ENCODE peak calls at places on chromosomes 5 and 9, in four cellular contexts. One of them, this sample, is unnamed.

GRCh38 chr9:112868461-112868860 is 22.2 kb downstream of the SLC46A2 start:
- DNase-seq in pancreas: no peak
- DNase-seq in stomach: no peak
- DNase-seq in tibial artery: no peak
- DNase-seq in this sample: no peak

GRCh38 chr9:14346301-14346721 is 32.4 kb upstream of the NFIB start:
- DNase-seq in pancreas: no peak
- DNase-seq in stomach: no peak
- DNase-seq in tibial artery: peak; percentile 41
- DNase-seq in this sample: peak; percentile 29

GRCh38 chr5:67182406-67182805 is 14.2 kb downstream of the CD180 start:
- DNase-seq in pancreas: no peak
- DNase-seq in stomach: no peak
- DNase-seq in tibial artery: peak; percentile 73
- DNase-seq in this sample: no peak

GRCh38 chr5:135242496-135243193 is 156.4 kb downstream of the MACROH2A1 start:
- DNase-seq in pancreas: no peak
- DNase-seq in stomach: peak; percentile 25
- DNase-seq in tibial artery: peak; percentile 64
- DNase-seq in this sample: no peak

GRCh38 chr5:127038550-127038949 is 8.2 kb upstream of the MARCHF3 start:
- DNase-seq in pancreas: no peak
- DNase-seq in stomach: no peak
- DNase-seq in tibial artery: no peak
- DNase-seq in this sample: no peak

GRCh38 chr5:62731011-62731410 is 152.4 kb downstream of the LRRC70 start:
- DNase-seq in pancreas: no peak
- DNase-seq in stomach: no peak
- DNase-seq in tibial artery: no peak
- DNase-seq in this sample: no peak

GRCh38 chr9:133955821-133956411 is 36.2 kb downstream of the VAV2 start:
- DNase-seq in pancreas: peak; percentile 67
- DNase-seq in stomach: no peak
- DNase-seq in tibial artery: no peak
- DNase-seq in this sample: no peak

GRCh38 chr9:126947529-126947928 is 32.9 kb downstream of the RALGPS1 start:
- DNase-seq in pancreas: no peak
- DNase-seq in stomach: no peak
- DNase-seq in tibial artery: no peak
- DNase-seq in this sample: no peak

GRCh38 chr9:95627802-95628201 is 111.0 kb upstream of the PTCH1 start:
- DNase-seq in pancreas: no peak
- DNase-seq in stomach: no peak
- DNase-seq in tibial artery: no peak
- DNase-seq in this sample: no peak

GRCh38 chr9:79263666-79264460 is 307.9 kb upstream of the TLE4 start:
- DNase-seq in pancreas: no peak
- DNase-seq in stomach: no peak
- DNase-seq in tibial artery: peak; percentile 44
- DNase-seq in this sample: no peak

GRCh38 chr5:142685418-142686209 is at the start of gene FGF1:
- DNase-seq in pancreas: no peak
- DNase-seq in stomach: no peak
- DNase-seq in tibial artery: no peak
- DNase-seq in this sample: no peak

GRCh38 chr5:39599721-39600431 is 175.1 kb upstream of the DAB2 start:
- DNase-seq in pancreas: no peak
- DNase-seq in stomach: no peak
- DNase-seq in tibial artery: no peak
- DNase-seq in this sample: no peak

GRCh38 chr9:1007312-1007711 is 30.9 kb downstream of the DMRT3 start:
- DNase-seq in pancreas: no peak
- DNase-seq in stomach: no peak
- DNase-seq in tibial artery: no peak
- DNase-seq in this sample: no peak

GRCh38 chr5:135322271-135322670 is 76.8 kb downstream of the MACROH2A1 start:
- DNase-seq in pancreas: no peak
- DNase-seq in stomach: no peak
- DNase-seq in tibial artery: no peak
- DNase-seq in this sample: no peak

GRCh38 chr5:39164016-39164415 is 55.3 kb downstream of the FYB1 start:
- DNase-seq in pancreas: no peak
- DNase-seq in stomach: no peak
- DNase-seq in tibial artery: peak; percentile 22
- DNase-seq in this sample: no peak

GRCh38 chr5:264346-264745 is 7.1 kb upstream of the PDCD6 start:
- DNase-seq in pancreas: no peak
- DNase-seq in stomach: no peak
- DNase-seq in tibial artery: no peak
- DNase-seq in this sample: no peak

GRCh38 chr5:104538835-104539234 is 976.2 kb upstream of the NUDT12 start:
- DNase-seq in pancreas: no peak
- DNase-seq in stomach: no peak
- DNase-seq in tibial artery: no peak
- DNase-seq in this sample: no peak

GRCh38 chr9:16180546-16180945 is 627.7 kb downstream of the CCDC171 start:
- DNase-seq in pancreas: no peak
- DNase-seq in stomach: no peak
- DNase-seq in tibial artery: no peak
- DNase-seq in this sample: no peak

GRCh38 chr5:126811515-126812198 is 34.7 kb downstream of the LMNB1 start:
- DNase-seq in pancreas: no peak
- DNase-seq in stomach: no peak
- DNase-seq in tibial artery: no peak
- DNase-seq in this sample: no peak

GRCh38 chr5:61344187-61344944 is 12.3 kb downstream of the ZSWIM6 start:
- DNase-seq in pancreas: peak; percentile 69
- DNase-seq in stomach: no peak
- DNase-seq in tibial artery: no peak
- DNase-seq in this sample: no peak

GRCh38 chr9:91043041-91043740 is 241.6 kb downstream of the SYK start:
- DNase-seq in pancreas: no peak
- DNase-seq in stomach: no peak
- DNase-seq in tibial artery: no peak
- DNase-seq in this sample: no peak

GRCh38 chr5:149697001-149697400 is 33.1 kb upstream of the PPARGC1B start:
- DNase-seq in pancreas: no peak
- DNase-seq in stomach: no peak
- DNase-seq in tibial artery: no peak
- DNase-seq in this sample: no peak

GRCh38 chr9:113873926-113874325 is 2.2 kb upstream of the ZNF618 start:
- DNase-seq in pancreas: no peak
- DNase-seq in stomach: no peak
- DNase-seq in tibial artery: no peak
- DNase-seq in this sample: no peak

GRCh38 chr5:10729320-10730133 is 31.5 kb downstream of the DAP start:
- DNase-seq in pancreas: no peak
- DNase-seq in stomach: no peak
- DNase-seq in tibial artery: no peak
- DNase-seq in this sample: no peak

GRCh38 chr5:72397836-72398235 is 77.7 kb downstream of the PTCD2 start:
- DNase-seq in pancreas: no peak
- DNase-seq in stomach: no peak
- DNase-seq in tibial artery: no peak
- DNase-seq in this sample: no peak

GRCh38 chr5:407801-408268 is 35.1 kb upstream of the EXOC3 start:
- DNase-seq in pancreas: no peak
- DNase-seq in stomach: peak; percentile 17
- DNase-seq in tibial artery: no peak
- DNase-seq in this sample: peak; percentile 21

GRCh38 chr9:137397675-137398423 is 25.1 kb downstream of the EXD3 start:
- DNase-seq in pancreas: no peak
- DNase-seq in stomach: no peak
- DNase-seq in tibial artery: no peak
- DNase-seq in this sample: no peak

GRCh38 chr9:70043285-70043684 is 363 bp upstream of the MAMDC2 start:
- DNase-seq in pancreas: no peak
- DNase-seq in stomach: no peak
- DNase-seq in tibial artery: no peak
- DNase-seq in this sample: no peak

GRCh38 chr9:120708526-120709224 is 5.6 kb downstream of the MEGF9 start:
- DNase-seq in pancreas: no peak
- DNase-seq in stomach: no peak
- DNase-seq in tibial artery: no peak
- DNase-seq in this sample: no peak

GRCh38 chr5:162768962-162769464 is 668.4 kb upstream of the CCNG1 start:
- DNase-seq in pancreas: no peak
- DNase-seq in stomach: no peak
- DNase-seq in tibial artery: no peak
- DNase-seq in this sample: no peak

GRCh38 chr9:105154723-105155191 is 89.7 kb upstream of the SLC44A1 start:
- DNase-seq in pancreas: no peak
- DNase-seq in stomach: no peak
- DNase-seq in tibial artery: no peak
- DNase-seq in this sample: no peak

GRCh38 chr5:13019729-13020128 is 924.8 kb downstream of the DNAH5 start:
- DNase-seq in pancreas: no peak
- DNase-seq in stomach: no peak
- DNase-seq in tibial artery: no peak
- DNase-seq in this sample: no peak

GRCh38 chr5:154782326-154782725 is 27.1 kb downstream of the LARP1 start:
- DNase-seq in pancreas: no peak
- DNase-seq in stomach: no peak
- DNase-seq in tibial artery: no peak
- DNase-seq in this sample: no peak

GRCh38 chr5:138370537-138370936 is 18.1 kb downstream of the KDM3B start:
- DNase-seq in pancreas: no peak
- DNase-seq in stomach: no peak
- DNase-seq in tibial artery: no peak
- DNase-seq in this sample: no peak

GRCh38 chr5:138371454-138371853 is 19.0 kb downstream of the KDM3B start:
- DNase-seq in pancreas: no peak
- DNase-seq in stomach: no peak
- DNase-seq in tibial artery: no peak
- DNase-seq in this sample: no peak

GRCh38 chr5:138369706-138370105 is 17.2 kb downstream of the KDM3B start:
- DNase-seq in pancreas: no peak
- DNase-seq in stomach: no peak
- DNase-seq in tibial artery: no peak
- DNase-seq in this sample: no peak

GRCh38 chr5:138366556-138367382 is 14.3 kb downstream of the KDM3B start:
- DNase-seq in pancreas: no peak
- DNase-seq in stomach: no peak
- DNase-seq in tibial artery: no peak
- DNase-seq in this sample: no peak

GRCh38 chr5:138369249-138369648 is 16.8 kb downstream of the KDM3B start:
- DNase-seq in pancreas: no peak
- DNase-seq in stomach: no peak
- DNase-seq in tibial artery: no peak
- DNase-seq in this sample: no peak
- H3K4me1 ChIP-seq in pancreas: peaks cover 11% of the 10 kb centered on the region
- H3K4me1 ChIP-seq in stomach: peaks cover 54% of the 10 kb centered on the region
- H3K4me1 ChIP-seq in tibial artery: peaks cover 25% of the 10 kb centered on the region
- H3K4me1 ChIP-seq in this sample: peaks cover 8% of the 10 kb centered on the region

DNA sequence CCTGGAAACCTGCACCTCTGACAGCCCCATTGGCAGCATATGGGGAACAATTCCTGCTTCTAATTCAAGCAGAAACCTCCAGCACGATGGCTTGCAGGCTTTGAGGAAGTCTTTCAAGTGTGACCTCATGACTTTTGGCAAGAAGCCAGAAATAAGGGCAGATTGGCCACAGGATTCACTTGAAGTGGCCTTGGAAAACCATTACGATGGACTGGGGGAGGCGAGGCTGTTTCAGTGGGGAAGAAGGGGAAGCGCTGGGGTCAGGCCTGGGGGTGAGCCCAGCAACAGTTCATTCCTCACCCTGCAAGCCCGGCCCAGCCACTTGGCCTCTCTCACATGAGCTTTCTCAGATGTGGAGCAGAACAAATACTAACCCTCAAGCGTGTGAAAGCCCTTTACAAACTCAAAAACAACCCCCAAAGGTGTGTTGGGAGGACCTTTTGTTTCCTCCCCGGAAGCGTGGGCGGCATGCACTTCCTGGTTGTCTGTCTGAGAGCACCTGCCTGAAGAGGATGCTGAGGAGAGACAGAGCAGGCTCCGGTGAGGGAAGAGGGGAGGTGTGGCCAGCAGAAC is 26.9 kb upstream of the EEIG1 start:
- DNase-seq in pancreas: no peak
- DNase-seq in stomach: peak; percentile 55
- DNase-seq in tibial artery: peak; percentile 40
- DNase-seq in this sample: peak; percentile 72
- TF ChIP-seq CTCF in pancreas: no peak
- TF ChIP-seq CTCF in stomach: no peak
- TF ChIP-seq CTCF in tibial artery: no peak
- TF ChIP-seq CTCF in this sample: no peak

GRCh38 chr5:98913911-98914310 is 14.9 kb downstream of the CHD1 start:
- DNase-seq in pancreas: no peak
- DNase-seq in stomach: no peak
- DNase-seq in tibial artery: no peak
- DNase-seq in this sample: no peak
- H3K4me1 ChIP-seq in pancreas: peaks cover 7% of the 10 kb centered on the region
- H3K4me1 ChIP-seq in stomach: peaks cover 77% of the 10 kb centered on the region
- H3K4me1 ChIP-seq in tibial artery: no peaks in the 10 kb centered on the region
- H3K4me1 ChIP-seq in this sample: peaks cover 4% of the 10 kb centered on the region

DNA sequence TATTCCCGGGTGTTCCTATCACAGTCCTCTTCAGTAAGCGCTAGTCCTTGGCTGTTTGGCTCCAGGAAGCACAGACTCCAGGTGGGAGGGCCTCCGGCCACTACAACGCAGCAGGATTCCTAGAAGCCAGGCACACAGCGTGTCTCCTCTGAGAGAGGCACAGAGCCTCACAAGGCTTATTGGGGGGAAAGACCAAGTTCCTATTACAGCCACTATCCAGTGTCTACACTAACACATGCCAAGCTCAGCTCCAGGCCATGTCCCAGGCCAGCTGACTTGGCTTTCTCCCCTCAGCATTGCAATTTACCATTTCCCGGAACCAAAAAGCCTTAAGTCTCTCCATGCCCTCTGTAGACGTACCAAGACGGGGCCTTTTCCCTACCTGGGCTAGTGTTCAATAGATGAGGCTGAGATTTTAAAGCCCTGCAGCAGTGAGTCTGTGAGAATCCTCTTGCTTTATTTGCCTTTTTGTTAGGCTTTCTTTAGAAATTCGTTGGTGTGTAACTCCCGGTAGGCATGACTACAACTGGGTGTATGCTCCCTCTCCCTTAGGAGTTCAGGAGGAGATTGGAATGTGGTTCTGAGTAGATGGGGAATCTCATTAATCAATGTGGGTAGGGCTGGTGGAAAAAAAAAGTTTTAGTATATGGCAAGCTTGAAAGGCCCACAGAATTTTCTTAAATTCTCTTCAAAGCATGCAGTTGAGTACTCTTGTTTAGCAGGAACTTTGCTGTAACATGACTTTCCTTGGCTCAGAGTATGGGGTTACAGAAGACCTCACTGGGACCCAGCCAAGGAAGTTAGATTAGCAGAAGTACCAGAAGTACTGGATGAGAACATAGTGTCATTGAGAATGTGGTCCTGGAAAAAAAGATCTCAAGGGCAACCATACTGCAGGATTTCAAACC is 84.3 kb upstream of the SLC1A3 start:
- DNase-seq in pancreas: no peak
- DNase-seq in stomach: no peak
- DNase-seq in tibial artery: peak; percentile 65
- DNase-seq in this sample: no peak
- TF ChIP-seq CTCF in pancreas: no peak
- TF ChIP-seq CTCF in stomach: no peak
- TF ChIP-seq CTCF in tibial artery: no peak
- TF ChIP-seq CTCF in this sample: no peak